ENCODE peak calls at places on chromosomes 6 and 20, in six cellular contexts. P is foreskin fibroblast, K is Calu3, Z is dorsolateral prefrontal cortex, Q is cardiac muscle cell, V is breast epithelium. H is an unnamed sample.

GRCh38 chr20:24670341-24670821 is 201.0 kb downstream of the SYNDIG1 start:
- DNase-seq in P (no peak), Q (no peak), K (no peak), V (no peak), Z (no peak), H (no peak)

GRCh38 chr6:84568971-84569370 is 195.4 kb downstream of the TBX18 start:
- DNase-seq in Q (no peak), Z (no peak), P (peak), V (no peak), K (peak), H (no peak)

GRCh38 chr20:56420940-56421688 is 9.1 kb downstream of the CASS4 start:
- DNase-seq in Q (no peak), Z (no peak), K (no peak), V (no peak), P (peak), H (no peak)

GRCh38 chr6:72464246-72464645 is 157.6 kb upstream of the KCNQ5 start:
- DNase-seq in K (no peak), V (no peak), Q (no peak), P (peak), Z (no peak), H (peak)

GRCh38 chr6:115770851-115771250 is 289.8 kb downstream of the FRK start:
- DNase-seq in P (no peak), Z (no peak), V (no peak), K (no peak), Q (no peak), H (no peak)

GRCh38 chr6:146582857-146583256 is 15.9 kb upstream of the ADGB start:
- DNase-seq in V (no peak), K (no peak), Z (peak), Q (no peak), P (peak), H (no peak)

GRCh38 chr6:37724530-37725220 is 27.0 kb upstream of the MDGA1 start:
- DNase-seq in P (no peak), Q (no peak), V (no peak), Z (no peak), K (no peak), H (no peak)

GRCh38 chr20:22797103-22797502 is 212.7 kb upstream of the FOXA2 start:
- DNase-seq in V (no peak), K (no peak), Q (no peak), Z (no peak), P (no peak), H (no peak)

GRCh38 chr6:53624491-53624890 is 41.1 kb downstream of the KLHL31 start:
- DNase-seq in P (no peak), Z (no peak), V (no peak), K (no peak), Q (no peak), H (no peak)

GRCh38 chr6:168368063-168368835 is 48.7 kb upstream of the DACT2 start:
- DNase-seq in Z (no peak), Q (no peak), P (no peak), K (no peak), V (no peak), H (no peak)

GRCh38 chr6:168273483-168274045 is 46.0 kb downstream of the DACT2 start:
- DNase-seq in Z (no peak), V (no peak), K (no peak), Q (no peak), P (no peak), H (no peak)

GRCh38 chr20:34420146-34420545 is 57.1 kb downstream of the ITCH start:
- DNase-seq in K (no peak), P (no peak), Z (no peak), Q (no peak), V (no peak), H (no peak)

GRCh38 chr6:169168302-169168630 is 85.4 kb downstream of the THBS2 start:
- DNase-seq in Q (no peak), P (no peak), Z (no peak), K (no peak), V (no peak), H (no peak)

GRCh38 chr6:169950558-169950957 is 199.1 kb downstream of the ERMARD start:
- DNase-seq in Q (no peak), Z (no peak), P (no peak), K (peak), V (no peak), H (no peak)

GRCh38 chr6:50543666-50544065 is 169.7 kb upstream of the TFAP2D start:
- DNase-seq in K (no peak), V (no peak), Z (no peak), Q (no peak), P (no peak), H (no peak)

GRCh38 chr20:32743237-32744112 is at the start of gene COMMD7:
- DNase-seq in V (peak), Q (peak), P (peak), Z (peak), K (peak), H (no peak)

GRCh38 chr20:34515484-34516037 is 661 bp upstream of the DYNLRB1 start:
- DNase-seq in P (peak), V (peak), K (peak), Q (peak), Z (peak), H (no peak)

GRCh38 chr20:4074877-4075455 is 59.6 kb upstream of the RNF24 start:
- DNase-seq in Z (no peak), Q (no peak), K (no peak), V (no peak), P (no peak), H (no peak)

GRCh38 chr6:53398541-53399344 is 50.0 kb upstream of the ELOVL5 start:
- DNase-seq in Q (no peak), K (no peak), V (no peak), P (no peak), Z (no peak), H (no peak)

GRCh38 chr20:62643521-62644043 is 1.3 kb downstream of the SLCO4A1 start:
- DNase-seq in K (no peak), P (no peak), V (no peak), Q (no peak), Z (peak), H (no peak)

GRCh38 chr6:113829702-113830058 is 27.5 kb upstream of the MARCKS start:
- DNase-seq in K (no peak), Q (no peak), P (peak), V (no peak), Z (no peak), H (no peak)

GRCh38 chr6:108876929-108877775 is 28.9 kb downstream of the ARMC2 start:
- DNase-seq in Z (no peak), P (peak), V (peak), Q (peak), K (no peak), H (no peak)

GRCh38 chr6:108875161-108875555 is 26.9 kb downstream of the ARMC2 start:
- DNase-seq in P (no peak), V (no peak), K (no peak), Q (no peak), Z (no peak), H (no peak)

GRCh38 chr6:108883172-108883571 is 35.0 kb downstream of the ARMC2 start:
- DNase-seq in P (no peak), Q (no peak), Z (no peak), K (no peak), V (no peak), H (no peak)

GRCh38 chr6:108874470-108875160 is 26.4 kb downstream of the ARMC2 start:
- DNase-seq in Q (no peak), P (peak), Z (no peak), K (no peak), V (no peak), H (no peak)

DNA sequence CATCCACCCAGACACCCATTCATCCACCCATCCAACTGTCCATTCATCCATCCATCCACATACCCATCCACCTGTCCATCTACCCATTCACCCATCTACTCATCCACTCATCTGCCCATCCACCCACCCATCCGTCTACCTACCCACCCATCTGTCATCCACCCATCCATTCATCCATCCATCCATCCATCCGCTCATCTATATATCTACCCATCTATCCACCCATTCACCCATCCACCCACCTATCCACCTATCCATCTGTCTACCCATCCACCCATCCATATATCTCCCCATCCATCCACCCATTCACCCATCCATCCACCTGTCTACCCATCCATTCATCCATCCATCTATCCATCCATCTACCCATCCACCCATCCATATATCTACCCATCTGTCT is 30.7 kb downstream of the ARMC2 start:
- DNase-seq in Q (no peak), V (no peak), Z (no peak), K (no peak), P (no peak), H (no peak)
- TF ChIP-seq CTCF in Q (no peak), V (no peak), Z (no peak), K (no peak), P (no peak), H (no peak)

GRCh38 chr6:69841862-69842261 is 24.5 kb upstream of the COL19A1 start:
- DNase-seq in K (no peak), Z (no peak), V (no peak), Q (no peak), P (no peak), H (no peak)

GRCh38 chr6:69847507-69847812 is 18.9 kb upstream of the COL19A1 start:
- DNase-seq in Z (no peak), V (no peak), P (no peak), K (no peak), Q (no peak), H (no peak)

GRCh38 chr6:69846770-69847506 is 19.4 kb upstream of the COL19A1 start:
- DNase-seq in Q (no peak), V (no peak), K (no peak), P (no peak), Z (no peak), H (no peak)

GRCh38 chr6:69846312-69846711 is 20.0 kb upstream of the COL19A1 start:
- DNase-seq in Z (no peak), V (no peak), Q (no peak), P (no peak), K (no peak), H (no peak)

DNA sequence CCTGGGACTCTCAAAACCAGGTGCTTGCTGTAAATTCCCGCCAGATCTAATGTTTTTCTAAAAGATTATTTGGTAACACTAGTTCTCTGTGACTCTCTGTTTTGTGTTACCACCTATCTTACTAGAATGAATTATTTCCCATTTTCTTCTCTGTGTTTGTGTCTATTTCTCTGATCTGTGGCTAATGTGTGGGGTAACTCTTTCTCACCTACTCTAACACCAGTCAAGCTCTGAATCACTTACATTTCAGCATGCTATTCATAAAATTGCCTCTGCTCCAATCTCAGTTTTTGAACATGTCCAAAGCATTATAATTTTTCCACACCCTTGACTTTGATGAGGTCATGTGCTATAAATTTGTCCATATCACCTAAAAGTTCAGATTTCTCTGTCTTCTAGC is 23.2 kb upstream of the COL19A1 start:
- DNase-seq in Z (no peak), P (no peak), Q (no peak), V (no peak), K (no peak), H (no peak)
- TF ChIP-seq CTCF in Z (no peak), P (no peak), Q (no peak), V (no peak), K (no peak), H (no peak)

GRCh38 chr20:35741892-35742740 is at the start of gene RBM39:
- DNase-seq in P (peak), Z (peak), V (peak), K (peak), Q (peak), H (peak)
- TF ChIP-seq CTCF in P (peak), Z (peak), V (peak), K (peak), Q (peak), H (peak)

GRCh38 chr6:17869753-17870050 is 117.7 kb downstream of the KIF13A start:
- DNase-seq in K (no peak), V (no peak), P (no peak), Z (no peak), Q (no peak), H (no peak)

GRCh38 chr6:17869010-17869752 is 118.3 kb downstream of the KIF13A start:
- DNase-seq in P (peak), K (no peak), Z (peak), V (no peak), Q (no peak), H (no peak)

GRCh38 chr6:17871169-17871479 is 116.3 kb downstream of the KIF13A start:
- DNase-seq in P (no peak), K (no peak), V (no peak), Q (no peak), Z (no peak), H (no peak)

GRCh38 chr6:17871836-17872235 is 115.6 kb downstream of the KIF13A start:
- DNase-seq in P (no peak), Q (no peak), K (no peak), Z (no peak), V (no peak), H (no peak)

GRCh38 chr6:17870302-17871168 is 116.9 kb downstream of the KIF13A start:
- DNase-seq in Z (no peak), P (peak), Q (no peak), K (no peak), V (no peak), H (no peak)
- TF ChIP-seq CTCF in Z (no peak), P (no peak), Q (no peak), K (no peak), V (no peak), H (no peak)

GRCh38 chr20:63737940-63738686 is 1.5 kb upstream of the SLC2A4RG start:
- DNase-seq in P (no peak), V (no peak), Q (no peak), K (no peak), Z (no peak), H (no peak)
- TF ChIP-seq CTCF in P (no peak), V (no peak), Q (no peak), K (no peak), Z (no peak), H (no peak)

GRCh38 chr6:35624341-35625070 is 64.2 kb downstream of the FKBP5 start:
- DNase-seq in P (peak), Z (no peak), K (no peak), V (no peak), Q (peak), H (no peak)
- TF ChIP-seq CTCF in P (peak), Z (no peak), K (no peak), V (no peak), Q (peak), H (peak)

DNA sequence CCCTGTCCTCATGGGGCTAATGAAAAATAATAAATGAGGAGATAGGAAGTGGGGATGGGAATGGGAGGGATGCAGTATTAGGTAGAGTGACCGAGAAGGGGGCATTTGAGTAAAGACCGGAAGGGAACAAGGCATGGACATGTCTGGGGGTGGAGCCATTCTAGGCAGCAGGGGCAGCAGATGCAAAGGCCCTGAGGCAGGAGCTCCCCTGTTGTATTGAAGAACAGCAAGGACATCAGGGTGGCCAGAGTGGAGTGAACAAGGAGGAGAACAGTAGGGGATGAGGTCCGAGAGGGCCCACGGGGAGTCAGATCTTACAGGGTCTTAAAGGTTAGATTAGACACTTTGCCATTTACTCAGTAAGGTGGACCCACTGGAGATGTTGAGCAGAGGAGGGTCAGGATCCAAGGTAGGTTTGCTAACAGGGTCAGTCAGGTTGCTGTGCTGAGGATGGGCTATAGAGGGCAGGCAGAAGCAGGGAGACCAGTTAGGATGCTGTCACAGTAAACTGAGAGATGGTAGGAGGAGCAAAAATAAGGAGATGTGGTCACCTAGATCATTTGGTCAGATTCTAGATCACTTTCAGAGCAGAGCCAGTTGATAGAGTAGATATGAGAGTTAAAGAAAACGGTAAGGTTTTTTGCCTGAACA is 18.7 kb downstream of the TAF8 start:
- DNase-seq in Z (no peak), V (no peak), Q (no peak), K (no peak), P (no peak), H (no peak)
- TF ChIP-seq CTCF in Z (no peak), V (no peak), Q (no peak), K (no peak), P (no peak), H (no peak)